ENCODE peak calls at places on chromosomes 11 and 22, in seven cellular contexts. C is pancreas, Y is SK-N-SH, V is breast epithelium, H is psoas muscle, Z is colonic mucosa, U is right cardiac atrium. M is an unnamed sample.

GRCh38 chr11:69244286-69244685 is 49.7 kb upstream of the MYEOV start:
- DNase-seq in Y (no peak), H (no peak), Z (peak), U (no peak), C (no peak), V (no peak), M (no peak)

GRCh38 chr11:16312242-16312641 is 44.1 kb downstream of the SOX6 start:
- DNase-seq in H (no peak), Z (no peak), V (no peak), C (no peak), U (no peak), Y (no peak), M (no peak)

GRCh38 chr11:133946541-133947297 is 10.0 kb downstream of the IGSF9B start:
- DNase-seq in H (no peak), C (no peak), U (peak), Z (no peak), Y (peak), V (no peak), M (no peak)

GRCh38 chr22:46381142-46381541 is 45.6 kb downstream of the TRMU start:
- DNase-seq in H (no peak), V (no peak), U (no peak), Z (peak), Y (no peak), C (no peak), M (no peak)

GRCh38 chr11:93458286-93458685 is 84.9 kb downstream of the SMCO4 start:
- DNase-seq in Y (no peak), V (no peak), U (no peak), C (no peak), H (no peak), Z (no peak), M (no peak)

GRCh38 chr11:122981388-122982264 is at the start of gene BSX:
- DNase-seq in V (no peak), Z (peak), C (peak), U (peak), Y (no peak), H (peak), M (no peak)

GRCh38 chr11:73787051-73787642 is 527 bp upstream of the MRPL48 start:
- DNase-seq in Y (no peak), C (no peak), H (no peak), V (no peak), U (no peak), Z (no peak), M (no peak)

GRCh38 chr11:69293819-69294505 is at the start of gene MYEOV:
- DNase-seq in H (no peak), Y (peak), Z (peak), C (no peak), V (no peak), U (peak), M (no peak)

GRCh38 chr22:25777870-25778269 is 35.9 kb downstream of the MYO18B start:
- DNase-seq in V (no peak), C (no peak), Y (peak), H (peak), Z (peak), U (no peak), M (no peak)

GRCh38 chr11:57277845-57278720 is 41.0 kb upstream of the APLNR start:
- DNase-seq in U (peak), Z (peak), C (peak), H (peak), V (peak), Y (peak), M (peak)

DNA sequence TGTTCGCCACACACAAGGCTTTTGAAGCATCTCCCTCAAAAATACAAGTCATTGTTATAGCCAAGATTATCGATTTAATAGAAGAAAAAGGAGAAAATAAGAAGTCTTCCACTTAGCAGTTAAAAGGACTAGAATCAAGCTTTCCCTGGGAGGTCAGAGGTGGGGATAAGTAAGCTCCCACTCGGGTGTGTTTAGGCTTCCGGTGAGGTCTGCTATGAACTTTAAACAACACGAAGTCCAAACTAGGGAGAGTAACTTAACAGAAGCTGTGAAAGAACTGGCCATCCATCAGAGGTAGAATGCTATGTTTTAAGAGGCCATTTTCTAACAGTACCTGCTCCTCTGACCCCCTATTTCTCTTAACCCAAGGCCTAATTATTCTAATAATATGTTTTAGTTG is 91.4 kb upstream of the APOA1 start:
- DNase-seq in U (no peak), Y (no peak), Z (no peak), C (no peak), H (no peak), V (no peak), M (no peak)
- H3K27ac ChIP-seq in U (no peak), Y (no peak), Z (no peak), C (no peak), H (peak), V (peak), M (peak)

DNA sequence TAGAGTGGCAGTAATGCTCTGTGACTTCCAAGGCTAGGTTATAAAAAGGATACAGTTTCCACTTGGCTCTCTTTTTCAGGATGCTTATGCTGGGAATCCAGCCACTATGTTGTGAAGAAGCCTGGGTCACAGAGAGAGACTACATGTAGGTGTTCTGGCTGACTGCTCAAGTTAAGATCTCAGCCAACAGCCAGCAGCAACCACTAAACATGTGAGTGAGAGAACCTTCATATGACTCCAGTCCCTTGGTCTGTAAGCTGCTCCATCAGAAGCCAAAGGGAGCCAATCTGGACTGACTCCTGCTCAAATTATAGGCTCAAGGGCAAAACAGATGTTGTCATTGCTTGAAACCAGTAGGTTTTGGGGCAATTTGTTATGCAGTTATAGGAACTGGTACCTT is 162.7 kb downstream of the MAML2 start:
- DNase-seq in U (no peak), H (no peak), Y (no peak), C (no peak), V (no peak), Z (no peak), M (no peak)
- H3K27ac ChIP-seq in U (no peak), H (no peak), Y (no peak), C (no peak), V (peak), Z (no peak), M (no peak)

GRCh38 chr22:30265851-30266444 is 703 bp downstream of the OSM start:
- DNase-seq in C (peak), Z (peak), H (peak), Y (no peak), U (peak), V (no peak), M (peak)

GRCh38 chr22:30268331-30268730 is 1.7 kb upstream of the OSM start:
- DNase-seq in H (no peak), Y (no peak), C (no peak), Z (no peak), U (no peak), V (no peak), M (no peak)

GRCh38 chr22:30266445-30267381 is at the start of gene OSM:
- DNase-seq in C (peak), V (no peak), Y (no peak), Z (peak), H (peak), U (no peak), M (peak)

GRCh38 chr22:30265131-30265720 is 1.4 kb downstream of the OSM start:
- DNase-seq in Z (no peak), V (no peak), Y (no peak), U (no peak), C (no peak), H (no peak), M (no peak)

DNA sequence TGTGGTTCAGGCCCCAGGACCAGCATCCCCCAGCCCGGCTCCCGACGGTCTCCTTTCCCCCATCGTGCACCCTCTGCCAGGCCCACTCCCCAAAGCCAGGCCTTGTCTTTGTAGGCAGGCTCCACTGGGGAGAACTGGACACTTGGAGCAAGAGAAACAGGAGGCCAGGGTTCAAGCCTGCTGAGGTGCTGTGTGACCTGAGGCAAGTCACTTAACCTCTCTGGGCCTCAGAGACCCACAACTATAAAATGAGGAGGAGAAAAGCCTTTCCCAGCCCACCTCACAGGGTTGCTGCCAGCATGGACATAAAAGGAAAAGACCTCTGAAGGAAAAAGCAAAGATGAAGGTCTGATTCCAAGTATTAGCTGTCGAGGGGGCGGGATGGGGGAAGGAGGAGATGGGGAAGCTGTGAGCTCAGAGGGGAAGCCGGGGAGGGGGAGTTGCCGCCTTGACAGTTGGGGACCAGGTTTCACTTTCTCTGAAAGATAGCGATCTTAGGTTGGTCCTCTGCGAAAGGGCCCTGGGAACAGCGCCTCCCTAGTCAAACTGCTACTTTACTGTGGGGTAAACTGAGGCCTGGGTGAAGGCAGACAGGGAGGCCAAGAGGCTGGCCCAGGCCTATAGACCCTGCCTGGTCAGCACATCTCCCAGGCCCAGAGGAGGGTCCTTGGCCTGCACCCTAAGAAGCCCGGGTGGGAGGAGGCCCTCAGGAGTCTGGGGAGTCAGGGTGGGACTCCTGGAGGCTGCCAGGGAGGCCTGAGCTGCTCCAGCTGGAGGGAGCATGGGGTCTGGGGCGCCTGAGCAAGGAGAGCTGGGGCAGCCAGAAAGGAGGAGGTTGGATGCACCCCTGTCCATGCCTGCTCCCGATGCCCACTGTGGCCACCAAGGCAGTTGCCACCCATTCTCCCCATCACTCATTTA is 991 bp upstream of the OSM start:
- DNase-seq in C (no peak), Y (no peak), U (no peak), V (no peak), H (no peak), Z (no peak), M (no peak)
- H3K27ac ChIP-seq in C (peak), Y (no peak), U (no peak), V (no peak), H (no peak), Z (peak), M (no peak)

GRCh38 chr11:836274-836673 is 3.5 kb downstream of the CD151 start:
- DNase-seq in C (no peak), Y (no peak), H (no peak), Z (no peak), V (no peak), U (no peak), M (no peak)

GRCh38 chr11:837189-837989 is 4.6 kb downstream of the CD151 start:
- DNase-seq in V (no peak), U (no peak), C (no peak), Z (no peak), H (no peak), Y (no peak), M (no peak)

GRCh38 chr11:837990-838307 is 4.4 kb downstream of the POLR2L start:
- DNase-seq in U (no peak), H (no peak), V (no peak), Y (no peak), C (no peak), Z (no peak), M (no peak)

GRCh38 chr11:838441-839279 is 3.7 kb downstream of the POLR2L start:
- DNase-seq in V (no peak), Y (no peak), U (no peak), C (no peak), Z (peak), H (no peak), M (no peak)

GRCh38 chr11:836700-837099 is 3.9 kb downstream of the CD151 start:
- DNase-seq in Z (no peak), C (no peak), V (no peak), U (no peak), Y (no peak), H (no peak), M (no peak)
- H3K27ac ChIP-seq in Z (no peak), C (no peak), V (peak), U (no peak), Y (no peak), H (peak), M (no peak)

GRCh38 chr11:9923280-9923679 is 259.4 kb downstream of the SWAP70 start:
- DNase-seq in U (no peak), V (no peak), Y (no peak), C (no peak), Z (no peak), H (no peak), M (no peak)
- H3K27ac ChIP-seq in U (no peak), V (no peak), Y (no peak), C (no peak), Z (no peak), H (no peak), M (no peak)

GRCh38 chr22:40046126-40046525 is 51.4 kb downstream of the FAM83F start:
- DNase-seq in C (no peak), H (no peak), V (no peak), Y (no peak), Z (no peak), U (no peak), M (no peak)
- H3K27ac ChIP-seq in C (no peak), H (peak), V (no peak), Y (no peak), Z (no peak), U (no peak), M (no peak)